ENCODE peak calls at places on chromosomes 2 and 18, in nine cellular contexts. E is progenitor cell of endocrine pancreas, X is AG09319, L is stomach, Z is B cell, B is AG09309, S is uterus, U is WTC11, D is upper lobe of right lung. N is an unnamed sample.

GRCh38 chr2:201833796-201834195 is 27.5 kb downstream of the CDK15 start:
- DNase-seq in E (no peak), X (no peak), L (no peak), Z (no peak), B (no peak), S (no peak), U (no peak), D (no peak), N (no peak)

GRCh38 chr2:16207151-16207550 is 266.8 kb downstream of the MYCN start:
- DNase-seq in E (no peak), X (no peak), L (no peak), Z (no peak), B (no peak), S (no peak), U (no peak), D (no peak), N (no peak)

GRCh38 chr2:228131833-228132232 is 49.7 kb downstream of the SPHKAP start:
- DNase-seq in E (no peak), X (no peak), L (no peak), Z (no peak), B (no peak), S (no peak), U (no peak), D (no peak), N (no peak)

GRCh38 chr2:61181382-61182058 is 19.5 kb downstream of the C2orf74 start:
- DNase-seq in E (no peak), X (no peak), L (no peak), Z (no peak), B (no peak), S (no peak), U (no peak), D (no peak), N (no peak)

GRCh38 chr2:216221806-216222205 is 112.7 kb downstream of the XRCC5 start:
- DNase-seq in E (no peak), X (no peak), L (no peak), Z (no peak), B (no peak), S (no peak), U (no peak), D (no peak), N (no peak)

GRCh38 chr2:58039170-58039611 is 7.4 kb upstream of the VRK2 start:
- DNase-seq in E (no peak), X (no peak), L (no peak), Z (no peak), B (no peak), S (no peak), U (no peak), D (no peak), N (no peak)

GRCh38 chr18:48418409-48419267 is 9.5 kb upstream of the ZBTB7C start:
- DNase-seq in E (no peak), X (no peak), L (no peak), Z (no peak), B (no peak), S (no peak), U (no peak), D (no peak), N (no peak)

GRCh38 chr2:1784986-1785617 is 40.8 kb upstream of the PXDN start:
- DNase-seq in E (no peak), X (no peak), L (peak; percentile 16), Z (no peak), B (no peak), S (no peak), U (no peak), D (no peak), N (no peak)

DNA sequence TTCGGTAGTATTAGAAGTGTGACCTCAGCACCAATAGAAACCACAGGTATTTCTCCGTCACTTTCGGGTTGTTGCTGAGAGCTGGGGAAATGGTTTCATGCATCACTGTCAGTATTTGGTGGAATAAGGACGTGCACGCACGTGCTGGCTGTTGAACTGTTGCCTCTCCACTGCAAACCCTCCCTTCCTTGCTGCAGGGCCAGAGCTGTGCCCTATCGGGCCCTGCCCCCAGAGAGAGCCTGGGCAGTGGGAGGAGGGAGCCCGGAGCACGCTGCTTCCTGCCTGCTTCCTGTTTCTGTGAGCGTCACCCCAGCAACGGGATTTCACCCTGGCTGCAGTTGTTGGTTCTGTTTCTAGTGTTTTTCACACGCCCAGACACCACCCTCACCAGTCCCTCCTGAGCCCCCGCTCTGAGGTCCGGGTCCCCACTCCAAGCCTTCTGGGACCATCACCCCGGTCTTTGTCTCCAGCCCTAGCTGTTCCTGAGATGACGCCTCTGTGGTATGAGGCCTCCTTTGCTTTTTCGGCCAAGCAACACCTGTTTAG is 47.4 kb downstream of the LRRFIP1 start:
- DNase-seq in E (no peak), X (no peak), L (peak; percentile 84), Z (peak; percentile 97), B (no peak), S (peak; percentile 89), U (peak; percentile 70), D (peak; percentile 94), N (no peak)
- TF ChIP-seq CTCF in E (no peak), X (no peak), L (no peak), Z (no peak), B (no peak), S (no peak), U (no peak), D (no peak), N (no peak)

GRCh38 chr2:219638217-219638947 is 11.0 kb downstream of the SLC4A3 start:
- DNase-seq in E (no peak), X (no peak), L (no peak), Z (peak; percentile 27), B (no peak), S (peak; percentile 15), U (peak; percentile 63), D (no peak), N (no peak)
- TF ChIP-seq CTCF in E (no peak), X (no peak), L (no peak), Z (no peak), B (peak; percentile 33), S (no peak), U (no peak), D (no peak), N (peak; percentile 42)

GRCh38 chr2:206085742-206086445 is at the start of gene INO80D:
- DNase-seq in E (peak; percentile 42), X (peak; percentile 59), L (peak; percentile 80), Z (peak; percentile 89), B (peak; percentile 48), S (peak; percentile 77), U (peak; percentile 65), D (peak; percentile 86), N (peak; percentile 62)
- TF ChIP-seq CTCF in E (peak; percentile 60), X (peak; percentile 55), L (peak; percentile 52), Z (peak; percentile 67), B (peak; percentile 47), S (peak; percentile 31), U (no peak), D (peak; percentile 61), N (peak; percentile 59)

DNA sequence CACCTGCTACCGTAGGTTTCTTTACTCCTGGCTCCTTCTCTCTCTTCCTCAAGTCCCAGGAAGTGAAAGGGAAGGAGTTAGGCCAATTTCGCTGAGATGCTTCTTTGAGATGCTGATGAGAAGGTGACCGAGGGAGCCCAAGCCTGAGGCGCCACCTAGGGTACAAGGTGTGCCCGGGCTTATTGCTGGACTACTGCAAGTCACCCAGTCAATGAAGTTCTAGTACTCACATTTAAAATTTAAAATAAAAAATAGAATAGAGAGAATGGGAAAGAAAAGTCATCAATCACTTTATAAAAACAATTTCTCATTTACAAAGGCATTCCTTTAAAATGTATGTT is 45.3 kb downstream of the ACAA2 start:
- DNase-seq in E (peak; percentile 44), X (peak; percentile 11), L (peak; percentile 65), Z (no peak), B (peak; percentile 18), S (no peak), U (peak; percentile 80), D (peak; percentile 75), N (peak; percentile 50)
- TF ChIP-seq CTCF in E (peak; percentile 84), X (peak; percentile 63), L (peak; percentile 40), Z (no peak), B (peak; percentile 80), S (peak; percentile 14), U (peak; percentile 39), D (peak; percentile 58), N (peak; percentile 94)

GRCh38 chr2:100882645-100883613 is 63.0 kb downstream of the NPAS2 start:
- DNase-seq in E (no peak), X (no peak), L (peak; percentile 28), Z (no peak), B (no peak), S (no peak), U (no peak), D (no peak), N (no peak)
- TF ChIP-seq CTCF in E (no peak), X (no peak), L (no peak), Z (no peak), B (no peak), S (no peak), U (no peak), D (no peak), N (no peak)

GRCh38 chr2:116747103-116747502 is 1067.4 kb upstream of the DDX18 start:
- DNase-seq in E (no peak), X (no peak), L (no peak), Z (no peak), B (no peak), S (no peak), U (no peak), D (no peak), N (no peak)
- TF ChIP-seq CTCF in E (peak; percentile 42), X (no peak), L (peak; percentile 19), Z (no peak), B (no peak), S (no peak), U (no peak), D (no peak), N (peak; percentile 78)

GRCh38 chr2:132733119-132733518 is 63.1 kb upstream of the LYPD1 start:
- DNase-seq in E (no peak), X (no peak), L (no peak), Z (no peak), B (no peak), S (no peak), U (no peak), D (no peak), N (peak; percentile 79)

GRCh38 chr2:132725134-132725533 is 55.1 kb upstream of the LYPD1 start:
- DNase-seq in E (no peak), X (no peak), L (no peak), Z (no peak), B (no peak), S (no peak), U (no peak), D (no peak), N (no peak)

GRCh38 chr2:132725716-132726115 is 55.7 kb upstream of the LYPD1 start:
- DNase-seq in E (no peak), X (no peak), L (no peak), Z (no peak), B (no peak), S (no peak), U (no peak), D (no peak), N (no peak)

GRCh38 chr2:132731431-132731830 is 61.4 kb upstream of the LYPD1 start:
- DNase-seq in E (no peak), X (no peak), L (no peak), Z (no peak), B (no peak), S (no peak), U (no peak), D (no peak), N (no peak)

GRCh38 chr2:132729572-132729971 is 59.6 kb upstream of the LYPD1 start:
- DNase-seq in E (no peak), X (no peak), L (no peak), Z (no peak), B (no peak), S (no peak), U (no peak), D (no peak), N (no peak)
- TF ChIP-seq CTCF in E (no peak), X (no peak), L (no peak), Z (no peak), B (no peak), S (no peak), U (no peak), D (no peak), N (no peak)

N was measured in retinal pigment epithelial cell.